ENCODE peak calls at places on chromosomes 4 and X, in four cellular contexts. S is HFF-Myc; Z is activated T-helper 1 cell treated with anti-CD3 and anti-CD28 coated beads, Interleukin-12 subunit alpha, Interleukin-12 subunit beta, Interleukin-2, Interleukin-4 antibody, amounts not matched to agents 30 ng/mL and 10 ng/mL and 1 ng/mL, durations not matched to agents 14 hours and 24 hours and 36 hours; L is MG63. J is an unnamed sample.

GRCh38 chrX:3697701-3698279 is 15.7 kb downstream of the PRKX start:
- DNase-seq in S (no peak), L (no peak), Z (no peak), J (peak)

GRCh38 chr4:6188687-6189305 is 11.6 kb downstream of the JAKMIP1 start:
- DNase-seq in S (no peak), L (no peak), Z (no peak), J (no peak)

GRCh38 chrX:94576367-94577004 is 902.5 kb downstream of the FAM133A start:
- DNase-seq in L (no peak), Z (no peak), S (no peak), J (no peak)

GRCh38 chrX:38080808-38081207 is 74.5 kb downstream of the SYTL5 start:
- DNase-seq in S (no peak), L (no peak), Z (no peak), J (no peak)

GRCh38 chrX:68997911-68998310 is 167.3 kb downstream of the PJA1 start:
- DNase-seq in Z (no peak), L (peak), S (no peak), J (no peak)

GRCh38 chr4:185810746-185811508 is 1.1 kb downstream of the SORBS2 start:
- DNase-seq in L (no peak), Z (no peak), S (no peak), J (no peak)

GRCh38 chrX:78105944-78106650 is 2.0 kb downstream of the PGK1 start:
- DNase-seq in L (no peak), S (no peak), Z (no peak), J (no peak)

GRCh38 chr4:73127839-73128448 is 58.4 kb upstream of the COX18 start:
- DNase-seq in Z (no peak), S (no peak), L (no peak), J (no peak)

GRCh38 chr4:88672987-88673386 is 24.6 kb downstream of the NAP1L5 start:
- DNase-seq in Z (no peak), S (no peak), L (no peak), J (peak)

GRCh38 chr4:124262211-124263179 is 450.0 kb downstream of the ANKRD50 start:
- DNase-seq in Z (peak), L (peak), S (peak), J (peak)

GRCh38 chr4:47160095-47160494 is 128.7 kb downstream of the GABRB1 start:
- DNase-seq in L (no peak), S (no peak), Z (no peak), J (no peak)

GRCh38 chr4:7393491-7394183 is 41.1 kb downstream of the PSAPL1 start:
- DNase-seq in S (no peak), L (no peak), Z (no peak), J (no peak)

GRCh38 chr4:77800483-77801259 is 18.5 kb downstream of the CNOT6L start:
- DNase-seq in S (no peak), L (no peak), Z (no peak), J (no peak)

GRCh38 chrX:52346462-52347165 is 22.2 kb upstream of the XAGE2 start:
- DNase-seq in Z (no peak), S (no peak), L (peak), J (peak)

GRCh38 chr4:173218411-173219125 is 50.0 kb downstream of the GALNT7 start:
- DNase-seq in Z (no peak), L (peak), S (no peak), J (peak)

GRCh38 chr4:3291411-3291968 is 1.3 kb upstream of the RGS12 start:
- DNase-seq in L (no peak), Z (no peak), S (no peak), J (no peak)

GRCh38 chrX:132834741-132835140 is 123.7 kb downstream of the HS6ST2 start:
- DNase-seq in L (no peak), S (no peak), Z (no peak), J (no peak)

GRCh38 chrX:152138388-152138784 is at the start of gene MAGEA10:
- DNase-seq in L (no peak), S (no peak), Z (no peak), J (no peak)

GRCh38 chr4:148034821-148035220 is 302.9 kb downstream of the ARHGAP10 start:
- DNase-seq in Z (no peak), S (no peak), L (no peak), J (no peak)

GRCh38 chr4:25161599-25161960 is 1.3 kb upstream of the SEPSECS start:
- DNase-seq in Z (no peak), L (no peak), S (no peak), J (peak)

GRCh38 chr4:1793496-1793840 is 375 bp downstream of the FGFR3 start:
- DNase-seq in S (no peak), Z (peak), L (no peak), J (peak)

GRCh38 chr4:7668282-7668681 is 233.6 kb upstream of the PSAPL1 start:
- DNase-seq in L (no peak), S (no peak), Z (no peak), J (no peak)

GRCh38 chr4:75494563-75494962 is 19.6 kb downstream of the RCHY1 start:
- DNase-seq in Z (no peak), L (no peak), S (no peak), J (no peak)

GRCh38 chrX:40172169-40172979 is 74.6 kb upstream of the BCOR start:
- DNase-seq in L (peak), S (no peak), Z (no peak), J (peak)

GRCh38 chr4:87838207-87838606 is 5.4 kb downstream of the MEPE start:
- DNase-seq in Z (no peak), L (peak), S (no peak), J (no peak)

GRCh38 chr4:79852305-79852730 is 220.7 kb downstream of the ANTXR2 start:
- DNase-seq in S (peak), L (peak), Z (no peak), J (peak)

GRCh38 chrX:36214924-36215323 is 295.4 kb downstream of the CFAP47 start:
- DNase-seq in L (no peak), Z (no peak), S (no peak), J (no peak)

GRCh38 chrX:65879977-65880799 is 159.7 kb downstream of the VSIG4 start:
- DNase-seq in Z (no peak), S (no peak), L (no peak), J (no peak)

GRCh38 chr4:128528793-128529553 is 241.4 kb upstream of the PGRMC2 start:
- DNase-seq in S (peak), L (peak), Z (no peak), J (peak)

GRCh38 chr4:99402765-99403164 is 32.4 kb downstream of the ADH7 start:
- DNase-seq in Z (no peak), L (no peak), S (no peak), J (no peak)

GRCh38 chr4:55868691-55869090 is 15.2 kb downstream of the EXOC1 start:
- DNase-seq in Z (no peak), S (no peak), L (no peak), J (no peak)

GRCh38 chr4:26217961-26218676 is 102.7 kb upstream of the RBPJ start:
- DNase-seq in L (no peak), S (no peak), Z (no peak), J (no peak)